ENCODE peak calls at places on chromosomes 13 and 19, in four cellular contexts. E is foreskin fibroblast, B is transverse colon, S is pancreas. D is an unnamed sample.

GRCh38 chr13:102721800-102722231 is 27.0 kb upstream of the METTL21C start:
- DNase-seq in E (peak), B (no peak), S (no peak), D (peak)

GRCh38 chr13:84980571-84980970 is 818.6 kb downstream of the SLITRK6 start:
- DNase-seq in E (no peak), B (no peak), S (no peak), D (no peak)

GRCh38 chr19:8109890-8110662 is 39.3 kb downstream of the FBN3 start:
- DNase-seq in E (no peak), B (no peak), S (no peak), D (no peak)

GRCh38 chr13:28047784-28048388 is 52.5 kb downstream of the FLT3 start:
- DNase-seq in E (no peak), B (peak), S (no peak), D (no peak)

GRCh38 chr19:17950310-17951150 is 16.4 kb upstream of the KCNN1 start:
- DNase-seq in E (no peak), B (no peak), S (no peak), D (no peak)

GRCh38 chr19:15836345-15836594 is 20.8 kb upstream of the OR10H1 start:
- DNase-seq in E (no peak), B (no peak), S (no peak), D (no peak)

GRCh38 chr13:78659450-78660110 is 625 bp upstream of the OBI1 start:
- DNase-seq in E (peak), B (no peak), S (no peak), D (no peak)

GRCh38 chr13:64314286-64314685 is 2898.6 kb upstream of the PCDH20 start:
- DNase-seq in E (peak), B (no peak), S (no peak), D (no peak)

GRCh38 chr13:27927444-27928352 is 7.9 kb downstream of the PDX1 start:
- DNase-seq in E (no peak), B (no peak), S (no peak), D (no peak)

GRCh38 chr13:98563071-98563470 is 13.8 kb downstream of the STK24 start:
- DNase-seq in E (no peak), B (no peak), S (no peak), D (no peak)

GRCh38 chr13:40440990-40441820 is 225.2 kb downstream of the FOXO1 start:
- DNase-seq in E (peak), B (peak), S (peak), D (no peak)

GRCh38 chr19:3178377-3178972 is at the start of gene S1PR4:
- DNase-seq in E (no peak), B (peak), S (peak), D (no peak)

GRCh38 chr19:27779953-27780352 is 1433.0 kb downstream of the UQCRFS1 start:
- DNase-seq in E (no peak), B (no peak), S (no peak), D (no peak)

GRCh38 chr13:65034266-65034665 is 2195.9 kb downstream of the PCDH9 start:
- DNase-seq in E (no peak), B (no peak), S (peak), D (no peak)

GRCh38 chr19:45404557-45405434 is at the start of gene PPP1R13L:
- DNase-seq in E (peak), B (peak), S (peak), D (no peak)

GRCh38 chr13:42384265-42384664 is 112.3 kb downstream of the AKAP11 start:
- DNase-seq in E (peak), B (no peak), S (no peak), D (no peak)

GRCh38 chr13:20394506-20394905 is 131.2 kb downstream of the CRYL1 start:
- DNase-seq in E (no peak), B (no peak), S (no peak), D (no peak)

GRCh38 chr19:3442487-3443071 is 37.7 kb downstream of the SMIM24 start:
- DNase-seq in E (no peak), B (no peak), S (no peak), D (no peak)

GRCh38 chr19:13347351-13347750 is 158.9 kb downstream of the CACNA1A start:
- DNase-seq in E (no peak), B (no peak), S (no peak), D (no peak)

GRCh38 chr13:110276553-110276950 is 30.4 kb downstream of the COL4A1 start:
- DNase-seq in E (no peak), B (no peak), S (no peak), D (no peak)

GRCh38 chr19:36931684-36932083 is 15.6 kb downstream of the ZNF568 start:
- DNase-seq in E (no peak), B (no peak), S (no peak), D (no peak)

GRCh38 chr19:38035515-38036495 is 128.8 kb downstream of the SIPA1L3 start:
- DNase-seq in E (peak), B (no peak), S (no peak), D (no peak)

GRCh38 chr19:2587001-2587719 is 111.2 kb downstream of the GADD45B start:
- DNase-seq in E (no peak), B (no peak), S (no peak), D (no peak)

GRCh38 chr13:100673831-100674362 is 698 bp downstream of the TMTC4 start:
- DNase-seq in E (peak), B (peak), S (peak), D (peak)

GRCh38 chr13:60352644-60353043 is 44.4 kb upstream of the TDRD3 start:
- DNase-seq in E (no peak), B (no peak), S (no peak), D (no peak)

GRCh38 chr19:39160523-39160861 is 34.9 kb downstream of the PAK4 start:
- DNase-seq in E (peak), B (no peak), S (peak), D (no peak)

GRCh38 chr13:112744306-112745021 is 54.6 kb downstream of the ATP11A start:
- DNase-seq in E (peak), B (no peak), S (no peak), D (no peak)

GRCh38 chr19:14450168-14450874 is 17.2 kb downstream of the PKN1 start:
- DNase-seq in E (peak), B (no peak), S (peak), D (no peak)

GRCh38 chr13:53237696-53238095 is 209.1 kb downstream of the OLFM4 start:
- DNase-seq in E (no peak), B (no peak), S (no peak), D (no peak)

GRCh38 chr13:103134271-103134670 is 68.1 kb upstream of the SLC10A2 start:
- DNase-seq in E (no peak), B (no peak), S (no peak), D (no peak)

GRCh38 chr19:49573451-49573850 is 6.9 kb downstream of the NOSIP start:
- DNase-seq in E (no peak), B (no peak), S (no peak), D (no peak)

GRCh38 chr19:29630661-29631060 is 24.6 kb downstream of the POP4 start:
- DNase-seq in E (peak), B (no peak), S (no peak), D (no peak)

GRCh38 chr19:3121821-3122511 is 13.9 kb upstream of the GNA15 start:
- DNase-seq in E (no peak), B (no peak), S (peak), D (no peak)

GRCh38 chr19:20151617-20152145 is 15.3 kb upstream of the ZNF486 start:
- DNase-seq in E (no peak), B (no peak), S (no peak), D (no peak)

GRCh38 chr19:9615828-9616227 is 5.2 kb downstream of the ZNF561 start:
- DNase-seq in E (no peak), B (no peak), S (no peak), D (no peak)

GRCh38 chr19:9608912-9609311 is 12.1 kb downstream of the ZNF561 start:
- DNase-seq in E (no peak), B (no peak), S (no peak), D (no peak)

DNA sequence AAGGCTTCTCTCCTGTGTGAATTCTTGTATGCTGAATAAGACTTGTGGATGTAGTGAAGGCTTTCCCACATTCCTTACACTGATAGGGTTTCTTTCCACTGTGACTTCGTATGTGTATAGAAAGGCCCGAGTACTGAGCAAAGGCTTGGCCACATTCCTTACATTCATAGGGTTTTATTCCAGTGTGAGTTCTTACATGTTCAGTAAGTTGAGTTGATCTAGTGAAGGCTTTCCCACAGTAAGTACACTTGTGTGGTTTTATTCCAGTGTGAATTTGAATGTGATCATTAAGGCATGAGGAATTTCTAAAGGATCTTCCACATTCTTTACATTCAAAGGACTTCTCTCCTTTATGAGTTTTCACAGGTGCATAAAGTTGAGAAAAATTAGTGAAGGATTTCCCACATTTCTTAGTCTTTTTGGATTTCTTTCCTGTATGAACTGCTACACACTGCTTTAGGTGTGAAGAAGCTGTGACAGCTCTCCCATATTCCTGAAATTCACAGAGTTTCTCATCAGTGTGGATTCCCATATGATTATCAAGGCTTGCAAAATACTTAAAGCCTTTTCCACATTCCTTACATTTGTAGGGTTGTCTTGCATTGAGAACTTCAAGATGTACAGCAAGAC is 10.4 kb downstream of the ZNF561 start:
- DNase-seq in E (no peak), B (no peak), S (no peak), D (no peak)
- H3K4me3 ChIP-seq in E (no peak), B (no peak), S (no peak), D (no peak)

GRCh38 chr13:107678075-107678689 is 537.2 kb downstream of the LIG4 start:
- DNase-seq in E (no peak), B (no peak), S (no peak), D (no peak)

GRCh38 chr13:107675847-107676550 is 539.3 kb downstream of the LIG4 start:
- DNase-seq in E (no peak), B (no peak), S (no peak), D (no peak)

GRCh38 chr13:107680115-107680514 is 535.2 kb downstream of the LIG4 start:
- DNase-seq in E (no peak), B (no peak), S (no peak), D (no peak)

GRCh38 chr13:107685876-107686275 is 529.5 kb downstream of the LIG4 start:
- DNase-seq in E (no peak), B (no peak), S (no peak), D (no peak)

DNA sequence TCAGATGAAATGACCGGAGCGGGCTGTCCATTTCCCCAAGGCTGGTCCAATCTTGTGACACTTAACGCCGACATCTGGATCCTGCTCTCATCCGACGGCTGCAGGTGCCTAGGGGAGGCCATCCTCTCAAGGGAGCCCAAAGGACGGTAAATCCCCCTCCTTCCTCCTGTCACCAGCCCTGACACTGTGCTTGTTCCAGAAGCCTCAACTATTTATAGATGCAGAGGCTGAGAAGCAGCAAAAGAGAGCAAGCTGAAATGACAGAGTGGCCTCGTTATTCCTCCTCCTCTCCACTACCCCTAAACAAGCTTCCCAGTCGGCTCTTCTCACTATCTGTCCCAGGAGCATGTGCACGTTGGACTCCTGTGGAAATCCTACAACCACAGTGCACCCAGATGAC is 533.7 kb downstream of the LIG4 start:
- DNase-seq in E (no peak), B (no peak), S (no peak), D (no peak)
- TF ChIP-seq CTCF in E (no peak), B (no peak), S (no peak), D (no peak)

GRCh38 chr13:33806470-33807248 is 11.3 kb upstream of the RFC3 start:
- DNase-seq in E (no peak), B (no peak), S (no peak), D (no peak)
- H3K4me3 ChIP-seq in E (no peak), B (no peak), S (no peak), D (no peak)

GRCh38 chr19:47413941-47414340 is 5.4 kb downstream of the MEIS3 start:
- DNase-seq in E (no peak), B (no peak), S (no peak), D (no peak)

GRCh38 chr19:47416667-47417033 is 2.7 kb downstream of the MEIS3 start:
- DNase-seq in E (no peak), B (no peak), S (no peak), D (no peak)

GRCh38 chr19:47415953-47416666 is 3.2 kb downstream of the MEIS3 start:
- DNase-seq in E (no peak), B (no peak), S (no peak), D (no peak)

GRCh38 chr19:47417107-47417745 is 2.1 kb downstream of the MEIS3 start:
- DNase-seq in E (no peak), B (no peak), S (no peak), D (no peak)

GRCh38 chr19:47414469-47414868 is 4.9 kb downstream of the MEIS3 start:
- DNase-seq in E (no peak), B (no peak), S (peak), D (no peak)
- TF ChIP-seq CTCF in E (peak), B (no peak), S (no peak), D (peak)

GRCh38 chr13:33542309-33543088 is 256.9 kb upstream of the STARD13 start:
- DNase-seq in E (peak), B (peak), S (peak), D (peak)

GRCh38 chr13:33543089-33543459 is 257.5 kb upstream of the STARD13 start:
- DNase-seq in E (no peak), B (no peak), S (no peak), D (no peak)

GRCh38 chr13:33544308-33544707 is 258.8 kb upstream of the STARD13 start:
- DNase-seq in E (no peak), B (no peak), S (no peak), D (no peak)

GRCh38 chr13:33541962-33542308 is 256.4 kb upstream of the STARD13 start:
- DNase-seq in E (no peak), B (no peak), S (no peak), D (no peak)

GRCh38 chr13:33543631-33544030 is 258.1 kb upstream of the STARD13 start:
- DNase-seq in E (peak), B (no peak), S (no peak), D (no peak)
- H3K4me3 ChIP-seq in E (peak), B (no peak), S (no peak), D (peak)

GRCh38 chr13:37047846-37048245 is 11.6 kb downstream of the SUPT20H start:
- DNase-seq in E (no peak), B (no peak), S (no peak), D (no peak)

GRCh38 chr13:37046062-37046461 is 13.4 kb downstream of the SUPT20H start:
- DNase-seq in E (no peak), B (no peak), S (no peak), D (no peak)

GRCh38 chr13:37047032-37047431 is 12.5 kb downstream of the SUPT20H start:
- DNase-seq in E (no peak), B (no peak), S (no peak), D (no peak)

DNA sequence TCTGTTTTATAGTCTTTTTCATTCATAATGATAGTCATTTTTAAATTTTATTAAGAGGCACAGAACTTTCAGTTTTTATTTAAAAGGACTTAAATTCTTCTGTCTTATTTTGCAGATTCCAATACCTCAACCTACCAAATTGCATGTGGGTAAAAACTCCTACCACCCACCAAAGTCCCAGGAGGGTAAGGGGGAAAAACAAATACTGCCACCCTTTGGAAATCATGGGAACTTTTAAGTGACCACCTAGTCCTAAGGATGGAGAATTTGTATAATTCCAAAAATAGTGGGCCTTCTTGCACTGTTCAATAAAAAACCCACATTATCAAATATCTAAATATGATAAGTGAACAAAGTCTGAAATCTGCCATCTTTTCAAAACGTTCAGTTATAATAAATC is 9.7 kb downstream of the SUPT20H start:
- DNase-seq in E (no peak), B (no peak), S (no peak), D (no peak)
- TF ChIP-seq CTCF in E (no peak), B (no peak), S (no peak), D (no peak)

GRCh38 chr19:41575998-41576397 is at the start of gene CEACAM21:
- DNase-seq in E (no peak), B (peak), S (no peak), D (no peak)
- H3K4me3 ChIP-seq in E (no peak), B (no peak), S (no peak), D (no peak)

GRCh38 chr19:1383014-1383310 is 745 bp upstream of the NDUFS7 start:
- DNase-seq in E (no peak), B (no peak), S (no peak), D (peak)

GRCh38 chr19:1384085-1384462 is 367 bp downstream of the NDUFS7 start:
- DNase-seq in E (no peak), B (no peak), S (no peak), D (no peak)

GRCh38 chr19:1382250-1382649 is 1.5 kb upstream of the NDUFS7 start:
- DNase-seq in E (no peak), B (no peak), S (no peak), D (no peak)

GRCh38 chr19:1384478-1385110 is 887 bp downstream of the NDUFS7 start:
- DNase-seq in E (no peak), B (no peak), S (no peak), D (no peak)

GRCh38 chr19:1383311-1384084 is at the start of gene NDUFS7:
- DNase-seq in E (peak), B (peak), S (peak), D (peak)
- TF ChIP-seq CTCF in E (no peak), B (peak), S (no peak), D (peak)